ENCODE peak calls at places on chromosomes 5 and 9, in seven cellular contexts. One of them, this sample, is unnamed.

GRCh38 chr5:131984945-131985665 is 26.4 kb downstream of the ACSL6 start:
- DNase-seq in astrocyte of the spinal cord: no peak
- DNase-seq in tibial artery: no peak
- DNase-seq in upper lobe of right lung: no peak
- DNase-seq in bronchial epithelial cell: no peak
- DNase-seq in AG09309: no peak
- DNase-seq in kidney: peak
- DNase-seq in this sample: no peak

GRCh38 chr9:126975327-126976059 is 60.9 kb downstream of the RALGPS1 start:
- DNase-seq in astrocyte of the spinal cord: no peak
- DNase-seq in tibial artery: no peak
- DNase-seq in upper lobe of right lung: no peak
- DNase-seq in bronchial epithelial cell: no peak
- DNase-seq in AG09309: no peak
- DNase-seq in kidney: no peak
- DNase-seq in this sample: no peak

GRCh38 chr9:95720496-95720895 is 155.0 kb upstream of the ERCC6L2 start:
- DNase-seq in astrocyte of the spinal cord: no peak
- DNase-seq in tibial artery: no peak
- DNase-seq in upper lobe of right lung: no peak
- DNase-seq in bronchial epithelial cell: no peak
- DNase-seq in AG09309: no peak
- DNase-seq in kidney: no peak
- DNase-seq in this sample: no peak

GRCh38 chr9:113632776-113633590 is 169.5 kb downstream of the RGS3 start:
- DNase-seq in astrocyte of the spinal cord: no peak
- DNase-seq in tibial artery: no peak
- DNase-seq in upper lobe of right lung: peak
- DNase-seq in bronchial epithelial cell: no peak
- DNase-seq in AG09309: no peak
- DNase-seq in kidney: no peak
- DNase-seq in this sample: no peak

GRCh38 chr5:26003966-26004365 is 1034.4 kb downstream of the CDH9 start:
- DNase-seq in astrocyte of the spinal cord: no peak
- DNase-seq in tibial artery: no peak
- DNase-seq in upper lobe of right lung: no peak
- DNase-seq in bronchial epithelial cell: no peak
- DNase-seq in AG09309: no peak
- DNase-seq in kidney: no peak
- DNase-seq in this sample: no peak

GRCh38 chr9:121498150-121498486 is 1.5 kb downstream of the GGTA1 start:
- DNase-seq in astrocyte of the spinal cord: peak
- DNase-seq in tibial artery: peak
- DNase-seq in upper lobe of right lung: no peak
- DNase-seq in bronchial epithelial cell: peak
- DNase-seq in AG09309: peak
- DNase-seq in kidney: no peak
- DNase-seq in this sample: no peak

GRCh38 chr9:109418827-109419226 is 79.3 kb downstream of the PTPN3 start:
- DNase-seq in astrocyte of the spinal cord: no peak
- DNase-seq in tibial artery: no peak
- DNase-seq in upper lobe of right lung: no peak
- DNase-seq in bronchial epithelial cell: no peak
- DNase-seq in AG09309: no peak
- DNase-seq in kidney: no peak
- DNase-seq in this sample: no peak

GRCh38 chr5:168713051-168713450 is 133.9 kb upstream of the PANK3 start:
- DNase-seq in astrocyte of the spinal cord: no peak
- DNase-seq in tibial artery: no peak
- DNase-seq in upper lobe of right lung: no peak
- DNase-seq in bronchial epithelial cell: peak
- DNase-seq in AG09309: no peak
- DNase-seq in kidney: no peak
- DNase-seq in this sample: no peak

GRCh38 chr9:115849679-115850412 is 303.7 kb upstream of the PAPPA start:
- DNase-seq in astrocyte of the spinal cord: peak
- DNase-seq in tibial artery: no peak
- DNase-seq in upper lobe of right lung: no peak
- DNase-seq in bronchial epithelial cell: no peak
- DNase-seq in AG09309: peak
- DNase-seq in kidney: no peak
- DNase-seq in this sample: peak

DNA sequence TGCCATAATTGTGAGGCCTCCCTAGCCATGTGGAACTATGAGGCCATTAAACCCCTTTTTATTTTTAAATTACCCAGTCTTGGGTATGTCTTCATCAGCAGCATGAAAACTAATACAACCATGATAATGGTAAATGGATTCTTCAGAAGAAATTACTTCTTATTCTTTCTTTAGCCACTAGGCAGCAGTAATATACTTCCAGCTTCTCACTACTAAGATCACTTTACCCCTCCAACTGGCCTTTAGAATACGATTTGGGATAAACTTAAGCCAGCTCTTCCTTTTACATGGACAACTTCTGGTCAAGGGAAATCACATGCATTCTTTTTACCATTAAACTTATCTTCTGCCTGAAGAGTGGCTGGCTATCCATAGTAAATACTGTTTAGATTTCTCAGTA is 355.4 kb downstream of the MAN2A1 start:
- DNase-seq in astrocyte of the spinal cord: peak
- DNase-seq in tibial artery: no peak
- DNase-seq in upper lobe of right lung: no peak
- DNase-seq in bronchial epithelial cell: peak
- DNase-seq in AG09309: no peak
- DNase-seq in kidney: no peak
- DNase-seq in this sample: no peak
- TF ChIP-seq CTCF in astrocyte of the spinal cord: no peak
- TF ChIP-seq CTCF in tibial artery: no peak
- TF ChIP-seq CTCF in upper lobe of right lung: peak
- TF ChIP-seq CTCF in bronchial epithelial cell: peak
- TF ChIP-seq CTCF in AG09309: peak
- TF ChIP-seq CTCF in kidney: no peak
- TF ChIP-seq CTCF in this sample: peak

GRCh38 chr9:82212885-82213284 is 224.3 kb downstream of the SPATA31D1 start:
- DNase-seq in astrocyte of the spinal cord: no peak
- DNase-seq in tibial artery: no peak
- DNase-seq in upper lobe of right lung: no peak
- DNase-seq in bronchial epithelial cell: no peak
- DNase-seq in AG09309: no peak
- DNase-seq in kidney: no peak
- DNase-seq in this sample: no peak
- TF ChIP-seq CTCF in astrocyte of the spinal cord: no peak
- TF ChIP-seq CTCF in tibial artery: no peak
- TF ChIP-seq CTCF in upper lobe of right lung: no peak
- TF ChIP-seq CTCF in bronchial epithelial cell: no peak
- TF ChIP-seq CTCF in AG09309: no peak
- TF ChIP-seq CTCF in kidney: no peak
- TF ChIP-seq CTCF in this sample: no peak

GRCh38 chr5:139251281-139251687 is 42.3 kb upstream of the MATR3 start:
- DNase-seq in astrocyte of the spinal cord: no peak
- DNase-seq in tibial artery: no peak
- DNase-seq in upper lobe of right lung: no peak
- DNase-seq in bronchial epithelial cell: no peak
- DNase-seq in AG09309: no peak
- DNase-seq in kidney: no peak
- DNase-seq in this sample: no peak
- TF ChIP-seq CTCF in astrocyte of the spinal cord: peak
- TF ChIP-seq CTCF in tibial artery: no peak
- TF ChIP-seq CTCF in upper lobe of right lung: peak
- TF ChIP-seq CTCF in bronchial epithelial cell: peak
- TF ChIP-seq CTCF in AG09309: peak
- TF ChIP-seq CTCF in kidney: peak
- TF ChIP-seq CTCF in this sample: peak

GRCh38 chr5:136089804-136090203 is 42.8 kb upstream of the SMAD5 start:
- DNase-seq in astrocyte of the spinal cord: no peak
- DNase-seq in tibial artery: no peak
- DNase-seq in upper lobe of right lung: no peak
- DNase-seq in bronchial epithelial cell: no peak
- DNase-seq in AG09309: no peak
- DNase-seq in kidney: no peak
- DNase-seq in this sample: no peak
- TF ChIP-seq CTCF in astrocyte of the spinal cord: no peak
- TF ChIP-seq CTCF in tibial artery: no peak
- TF ChIP-seq CTCF in upper lobe of right lung: no peak
- TF ChIP-seq CTCF in bronchial epithelial cell: no peak
- TF ChIP-seq CTCF in AG09309: no peak
- TF ChIP-seq CTCF in kidney: no peak
- TF ChIP-seq CTCF in this sample: no peak

GRCh38 chr5:179825655-179826182 is 5.0 kb downstream of the SQSTM1 start:
- DNase-seq in astrocyte of the spinal cord: no peak
- DNase-seq in tibial artery: no peak
- DNase-seq in upper lobe of right lung: no peak
- DNase-seq in bronchial epithelial cell: no peak
- DNase-seq in AG09309: no peak
- DNase-seq in kidney: peak
- DNase-seq in this sample: no peak
- TF ChIP-seq CTCF in astrocyte of the spinal cord: no peak
- TF ChIP-seq CTCF in tibial artery: no peak
- TF ChIP-seq CTCF in upper lobe of right lung: no peak
- TF ChIP-seq CTCF in bronchial epithelial cell: no peak
- TF ChIP-seq CTCF in AG09309: no peak
- TF ChIP-seq CTCF in kidney: no peak
- TF ChIP-seq CTCF in this sample: peak

GRCh38 chr5:112238473-112238872 is 180.6 kb downstream of the EPB41L4A start:
- DNase-seq in astrocyte of the spinal cord: no peak
- DNase-seq in tibial artery: no peak
- DNase-seq in upper lobe of right lung: no peak
- DNase-seq in bronchial epithelial cell: no peak
- DNase-seq in AG09309: no peak
- DNase-seq in kidney: no peak
- DNase-seq in this sample: no peak
- TF ChIP-seq CTCF in astrocyte of the spinal cord: no peak
- TF ChIP-seq CTCF in tibial artery: no peak
- TF ChIP-seq CTCF in upper lobe of right lung: no peak
- TF ChIP-seq CTCF in bronchial epithelial cell: no peak
- TF ChIP-seq CTCF in AG09309: no peak
- TF ChIP-seq CTCF in kidney: no peak
- TF ChIP-seq CTCF in this sample: no peak